ENCODE peak calls at places on chromosome 22, in five cellular contexts. G is stimulated activated CD4-positive, alpha-beta T cell treated with anti-CD3 and anti-CD28 coated beads, Interleukin-1b, Interleukin-23, amount 100 ng/mL, for 1 hour; D is HTR-8/SVneo; W is adipocyte; Q is LHCN-M2. Z is an unnamed sample.

GRCh38 chr22:31574015-31574670 is 77.8 kb downstream of the SFI1 start:
- DNase-seq in G (no peak), Q (no peak), W (no peak), D (no peak), Z (no peak)

GRCh38 chr22:38481162-38481870 is 13.4 kb downstream of the KDELR3 start:
- DNase-seq in Q (no peak), G (no peak), D (no peak), W (peak), Z (no peak)

GRCh38 chr22:29482726-29483125 is 2.7 kb downstream of the NEFH start:
- DNase-seq in G (no peak), W (no peak), Q (no peak), D (no peak), Z (no peak)

GRCh38 chr22:37079158-37079557 is 27.6 kb downstream of the KCTD17 start:
- DNase-seq in G (no peak), D (no peak), Q (no peak), W (no peak), Z (no peak)

GRCh38 chr22:41444360-41445170 is 2.0 kb downstream of the TOB2 start:
- DNase-seq in D (peak), Q (peak), G (peak), W (peak), Z (peak)

GRCh38 chr22:18091916-18092526 is 14.2 kb downstream of the PEX26 start:
- DNase-seq in D (no peak), Q (peak), G (no peak), W (no peak), Z (peak)

GRCh38 chr22:49768961-49769690 is 58.5 kb downstream of the BRD1 start:
- DNase-seq in G (no peak), D (no peak), W (no peak), Q (peak), Z (no peak)

GRCh38 chr22:46845281-46846153 is 83.1 kb downstream of the TBC1D22A start:
- DNase-seq in W (peak), G (no peak), Q (peak), D (no peak), Z (no peak)

GRCh38 chr22:50051930-50052329 is 6.2 kb downstream of the TTLL8 start:
- DNase-seq in Q (no peak), D (no peak), G (no peak), W (no peak), Z (no peak)

GRCh38 chr22:30253205-30253852 is 6.8 kb upstream of the LIF start:
- DNase-seq in G (no peak), Q (no peak), W (no peak), D (no peak), Z (no peak)

GRCh38 chr22:37638351-37639069 is 959 bp upstream of the SH3BP1 start:
- DNase-seq in G (no peak), Q (no peak), W (no peak), D (no peak), Z (no peak)

GRCh38 chr22:24474221-24474620 is 20.9 kb upstream of the UPB1 start:
- DNase-seq in G (no peak), D (peak), W (peak), Q (peak), Z (no peak)

GRCh38 chr22:19767427-19768380 is 7.1 kb downstream of the TBX1 start:
- DNase-seq in G (no peak), Q (no peak), W (no peak), D (no peak), Z (no peak)

GRCh38 chr22:43883719-43884415 is 7.9 kb downstream of the PNPLA5 start:
- DNase-seq in W (no peak), G (no peak), Q (no peak), D (no peak), Z (no peak)

GRCh38 chr22:35376728-35377472 is 4.0 kb upstream of the HMOX1 start:
- DNase-seq in D (peak), G (no peak), W (peak), Q (peak), Z (peak)

GRCh38 chr22:27990879-27991278 is 71.8 kb upstream of the PITPNB start:
- DNase-seq in G (no peak), D (peak), W (no peak), Q (peak), Z (peak)

GRCh38 chr22:45164217-45165123 is 745 bp downstream of the NUP50 start:
- DNase-seq in G (no peak), D (no peak), Q (no peak), W (peak), Z (peak)

GRCh38 chr22:46367707-46368191 is 32.2 kb downstream of the TRMU start:
- DNase-seq in W (peak), Q (peak), D (peak), G (no peak), Z (no peak)

GRCh38 chr22:23216331-23217170 is 36.2 kb downstream of the BCR start:
- DNase-seq in Q (no peak), W (no peak), D (no peak), G (no peak), Z (no peak)

GRCh38 chr22:46750530-46750800 is 12.0 kb upstream of the TBC1D22A start:
- DNase-seq in D (no peak), W (no peak), Q (no peak), G (no peak), Z (no peak)

GRCh38 chr22:43817402-43817801 is 5.3 kb upstream of the EFCAB6 start:
- DNase-seq in Q (no peak), G (no peak), D (no peak), W (no peak), Z (no peak)

GRCh38 chr22:37051629-37052385 is at the start of gene KCTD17:
- DNase-seq in W (peak), D (peak), Q (peak), G (peak), Z (no peak)

GRCh38 chr22:28464179-28464578 is 215.5 kb downstream of the TTC28 start:
- DNase-seq in D (no peak), G (no peak), W (no peak), Q (no peak), Z (no peak)